ENCODE peak calls at places on chromosomes 16 and 17, in seven cellular contexts. U is pancreas; I is skeletal muscle cell; B is effector memory CD4-positive, alpha-beta T cell; K is NCI-H774; M is NCI-H446 treated with DMSO at 0.1 percent for 48 hours; F is RKO. L is an unnamed sample.
A peak's percentile ranks its signal among the peaks of the same experiment; 100 is the strongest.

GRCh38 chr17:57356153-57356721 is 99.9 kb downstream of the MSI2 start:
- DNase-seq in U (no peak), I (no peak), B (no peak), K (no peak), M (no peak), F (no peak), L (no peak)

GRCh38 chr17:60720763-60721531 is 43.3 kb downstream of the BCAS3 start:
- DNase-seq in U (peak; percentile 4), I (peak; percentile 13), B (no peak), K (peak; percentile 37), M (peak; percentile 37), F (peak; percentile 65), L (peak; percentile 76)

GRCh38 chr17:63304704-63305261 is 141.3 kb downstream of the CYB561 start:
- DNase-seq in U (no peak), I (no peak), B (no peak), K (no peak), M (no peak), F (no peak), L (no peak)

GRCh38 chr16:18834873-18835272 is 33.5 kb upstream of the ARL6IP1 start:
- DNase-seq in U (no peak), I (no peak), B (no peak), K (no peak), M (no peak), F (no peak), L (no peak)

GRCh38 chr16:3625911-3626732 is 14.7 kb upstream of the SLX4 start:
- DNase-seq in U (no peak), I (no peak), B (no peak), K (no peak), M (no peak), F (peak; percentile 15), L (peak; percentile 36)

GRCh38 chr16:70695351-70696070 is 9.7 kb upstream of the MTSS2 start:
- DNase-seq in U (no peak), I (no peak), B (no peak), K (no peak), M (no peak), F (no peak), L (no peak)

GRCh38 chr17:15122857-15123256 is 142.3 kb downstream of the PMP22 start:
- DNase-seq in U (no peak), I (peak; percentile 43), B (no peak), K (no peak), M (no peak), F (no peak), L (peak; percentile 56)

GRCh38 chr17:382644-383533 is 30.3 kb upstream of the RPH3AL start:
- DNase-seq in U (no peak), I (peak; percentile 49), B (no peak), K (no peak), M (no peak), F (no peak), L (peak; percentile 57)

GRCh38 chr16:75340715-75341500 is 89.5 kb upstream of the BCAR1 start:
- DNase-seq in U (no peak), I (no peak), B (no peak), K (no peak), M (no peak), F (no peak), L (peak; percentile 59)

GRCh38 chr16:49876716-49877129 is 20.8 kb upstream of the ZNF423 start:
- DNase-seq in U (peak; percentile 77), I (no peak), B (no peak), K (no peak), M (no peak), F (peak; percentile 16), L (peak; percentile 62)

L was measured in GM23248.